ENCODE peak calls at places on chromosome 18, in seven cellular contexts. One of them, this sample, is unnamed.

GRCh38 chr18:10892801-10893595 is 256.4 kb downstream of the PIEZO2 start:
- DNase-seq in pancreas: no peak
- DNase-seq in PC-9: no peak
- DNase-seq in H9: no peak
- DNase-seq in left ventricle myocardium inferior: no peak
- DNase-seq in upper lobe of right lung: no peak
- DNase-seq in tibial nerve: no peak
- DNase-seq in this sample: no peak

GRCh38 chr18:31741096-31741735 is 19.5 kb downstream of the SLC25A52 start:
- DNase-seq in pancreas: no peak
- DNase-seq in PC-9: no peak
- DNase-seq in H9: peak; percentile 41
- DNase-seq in upper lobe of right lung: no peak
- DNase-seq in left ventricle myocardium inferior: no peak
- DNase-seq in tibial nerve: peak; percentile 47
- DNase-seq in this sample: peak; percentile 24

GRCh38 chr18:59502222-59502898 is 143.3 kb upstream of the LMAN1 start:
- DNase-seq in PC-9: no peak
- DNase-seq in H9: no peak
- DNase-seq in upper lobe of right lung: no peak
- DNase-seq in pancreas: no peak
- DNase-seq in tibial nerve: no peak
- DNase-seq in left ventricle myocardium inferior: peak; percentile 30
- DNase-seq in this sample: peak; percentile 89

GRCh38 chr18:53152478-53152877 is 812.5 kb downstream of the DCC start:
- DNase-seq in tibial nerve: no peak
- DNase-seq in upper lobe of right lung: no peak
- DNase-seq in H9: no peak
- DNase-seq in left ventricle myocardium inferior: no peak
- DNase-seq in pancreas: no peak
- DNase-seq in PC-9: no peak
- DNase-seq in this sample: no peak

GRCh38 chr18:24584777-24585176 is 124.3 kb downstream of the HRH4 start:
- DNase-seq in H9: no peak
- DNase-seq in left ventricle myocardium inferior: no peak
- DNase-seq in PC-9: no peak
- DNase-seq in upper lobe of right lung: no peak
- DNase-seq in tibial nerve: no peak
- DNase-seq in pancreas: no peak
- DNase-seq in this sample: no peak

GRCh38 chr18:13366131-13366530 is 147.6 kb downstream of the LDLRAD4 start:
- DNase-seq in H9: no peak
- DNase-seq in left ventricle myocardium inferior: no peak
- DNase-seq in PC-9: no peak
- DNase-seq in pancreas: no peak
- DNase-seq in upper lobe of right lung: no peak
- DNase-seq in tibial nerve: no peak
- DNase-seq in this sample: no peak

GRCh38 chr18:76382265-76382664 is 112.8 kb downstream of the ZNF516 start:
- DNase-seq in pancreas: no peak
- DNase-seq in H9: no peak
- DNase-seq in upper lobe of right lung: no peak
- DNase-seq in PC-9: no peak
- DNase-seq in tibial nerve: no peak
- DNase-seq in left ventricle myocardium inferior: no peak
- DNase-seq in this sample: no peak

GRCh38 chr18:31247574-31248199 is 70.3 kb upstream of the DSG1 start:
- DNase-seq in upper lobe of right lung: no peak
- DNase-seq in PC-9: no peak
- DNase-seq in pancreas: no peak
- DNase-seq in H9: no peak
- DNase-seq in tibial nerve: no peak
- DNase-seq in left ventricle myocardium inferior: no peak
- DNase-seq in this sample: peak; percentile 54

GRCh38 chr18:5057348-5058012 is 139.6 kb downstream of the AKAIN1 start:
- DNase-seq in left ventricle myocardium inferior: peak; percentile 23
- DNase-seq in tibial nerve: peak; percentile 18
- DNase-seq in pancreas: peak; percentile 43
- DNase-seq in H9: peak; percentile 79
- DNase-seq in PC-9: peak; percentile 50
- DNase-seq in upper lobe of right lung: no peak
- DNase-seq in this sample: peak; percentile 9

GRCh38 chr18:63319383-63320040 is at the start of gene BCL2:
- DNase-seq in left ventricle myocardium inferior: peak; percentile 31
- DNase-seq in pancreas: peak; percentile 38
- DNase-seq in tibial nerve: no peak
- DNase-seq in H9: peak; percentile 42
- DNase-seq in PC-9: peak; percentile 16
- DNase-seq in upper lobe of right lung: no peak
- DNase-seq in this sample: no peak

GRCh38 chr18:41761329-41762028 is 193.6 kb upstream of the PIK3C3 start:
- DNase-seq in upper lobe of right lung: no peak
- DNase-seq in PC-9: peak; percentile 1
- DNase-seq in H9: no peak
- DNase-seq in tibial nerve: no peak
- DNase-seq in left ventricle myocardium inferior: no peak
- DNase-seq in pancreas: no peak
- DNase-seq in this sample: peak; percentile 89

GRCh38 chr18:25140144-25140961 is 211.6 kb downstream of the ZNF521 start:
- DNase-seq in PC-9: no peak
- DNase-seq in pancreas: no peak
- DNase-seq in left ventricle myocardium inferior: no peak
- DNase-seq in tibial nerve: no peak
- DNase-seq in upper lobe of right lung: no peak
- DNase-seq in H9: no peak
- DNase-seq in this sample: no peak

GRCh38 chr18:75204978-75205759 is 3.8 kb downstream of the PTGR3 start:
- DNase-seq in upper lobe of right lung: no peak
- DNase-seq in H9: no peak
- DNase-seq in PC-9: no peak
- DNase-seq in tibial nerve: no peak
- DNase-seq in left ventricle myocardium inferior: no peak
- DNase-seq in pancreas: no peak
- DNase-seq in this sample: no peak

GRCh38 chr18:10234912-10235439 is 219.5 kb upstream of the APCDD1 start:
- DNase-seq in tibial nerve: no peak
- DNase-seq in PC-9: no peak
- DNase-seq in pancreas: no peak
- DNase-seq in left ventricle myocardium inferior: no peak
- DNase-seq in H9: no peak
- DNase-seq in upper lobe of right lung: no peak
- DNase-seq in this sample: peak; percentile 89

GRCh38 chr18:59715966-59716369 is 18.7 kb upstream of the CCBE1 start:
- DNase-seq in H9: no peak
- DNase-seq in tibial nerve: no peak
- DNase-seq in upper lobe of right lung: no peak
- DNase-seq in PC-9: peak; percentile 31
- DNase-seq in pancreas: no peak
- DNase-seq in left ventricle myocardium inferior: no peak
- DNase-seq in this sample: peak; percentile 95

GRCh38 chr18:77009675-77010074 is 122.9 kb downstream of the MBP start:
- DNase-seq in left ventricle myocardium inferior: no peak
- DNase-seq in upper lobe of right lung: no peak
- DNase-seq in H9: no peak
- DNase-seq in PC-9: no peak
- DNase-seq in pancreas: no peak
- DNase-seq in tibial nerve: no peak
- DNase-seq in this sample: no peak

GRCh38 chr18:42078711-42079110 is 123.7 kb downstream of the PIK3C3 start:
- DNase-seq in H9: no peak
- DNase-seq in upper lobe of right lung: no peak
- DNase-seq in PC-9: no peak
- DNase-seq in left ventricle myocardium inferior: no peak
- DNase-seq in pancreas: no peak
- DNase-seq in tibial nerve: no peak
- DNase-seq in this sample: no peak

GRCh38 chr18:59961086-59961485 is 61.3 kb downstream of the PMAIP1 start:
- DNase-seq in PC-9: no peak
- DNase-seq in left ventricle myocardium inferior: no peak
- DNase-seq in upper lobe of right lung: no peak
- DNase-seq in H9: no peak
- DNase-seq in tibial nerve: no peak
- DNase-seq in pancreas: peak; percentile 23
- DNase-seq in this sample: peak; percentile 72

GRCh38 chr18:34880882-34881852 is 160.0 kb upstream of the MAPRE2 start:
- DNase-seq in upper lobe of right lung: no peak
- DNase-seq in tibial nerve: no peak
- DNase-seq in H9: no peak
- DNase-seq in PC-9: no peak
- DNase-seq in pancreas: no peak
- DNase-seq in left ventricle myocardium inferior: no peak
- DNase-seq in this sample: no peak
- TF ChIP-seq CTCF in upper lobe of right lung: no peak
- TF ChIP-seq CTCF in tibial nerve: no peak
- TF ChIP-seq CTCF in H9: no peak
- TF ChIP-seq CTCF in PC-9: peak; percentile 35
- TF ChIP-seq CTCF in pancreas: no peak
- TF ChIP-seq CTCF in left ventricle myocardium inferior: peak; percentile 37
- TF ChIP-seq CTCF in this sample: peak; percentile 43

GRCh38 chr18:49321800-49322461 is 138.5 kb downstream of the DYM start:
- DNase-seq in pancreas: no peak
- DNase-seq in PC-9: no peak
- DNase-seq in upper lobe of right lung: no peak
- DNase-seq in tibial nerve: no peak
- DNase-seq in left ventricle myocardium inferior: no peak
- DNase-seq in H9: no peak
- DNase-seq in this sample: peak; percentile 20
- H3K27ac ChIP-seq in pancreas: no peak overlapping the region
- H3K27ac ChIP-seq in PC-9: peak overlapping the region; percentile 55
- H3K27ac ChIP-seq in upper lobe of right lung: no peak overlapping the region
- H3K27ac ChIP-seq in tibial nerve: no peak overlapping the region
- H3K27ac ChIP-seq in left ventricle myocardium inferior: no peak overlapping the region
- H3K27ac ChIP-seq in H9: no peak overlapping the region
- H3K27ac ChIP-seq in this sample: peak overlapping the region; percentile 28

GRCh38 chr18:45063246-45064038 is 382.8 kb downstream of the SETBP1 start:
- DNase-seq in tibial nerve: no peak
- DNase-seq in upper lobe of right lung: no peak
- DNase-seq in PC-9: no peak
- DNase-seq in left ventricle myocardium inferior: no peak
- DNase-seq in pancreas: no peak
- DNase-seq in H9: peak; percentile 62
- DNase-seq in this sample: no peak
- H3K4me1 ChIP-seq in tibial nerve: no peaks in the 10 kb centered on the region
- H3K4me1 ChIP-seq in upper lobe of right lung: no peaks in the 10 kb centered on the region
- H3K4me1 ChIP-seq in PC-9: peaks cover 7% of the 10 kb centered on the region
- H3K4me1 ChIP-seq in left ventricle myocardium inferior: peaks cover 36% of the 10 kb centered on the region
- H3K4me1 ChIP-seq in pancreas: no peaks in the 10 kb centered on the region
- H3K4me1 ChIP-seq in H9: no peaks in the 10 kb centered on the region
- H3K4me1 ChIP-seq in this sample: peaks cover 13% of the 10 kb centered on the region

DNA sequence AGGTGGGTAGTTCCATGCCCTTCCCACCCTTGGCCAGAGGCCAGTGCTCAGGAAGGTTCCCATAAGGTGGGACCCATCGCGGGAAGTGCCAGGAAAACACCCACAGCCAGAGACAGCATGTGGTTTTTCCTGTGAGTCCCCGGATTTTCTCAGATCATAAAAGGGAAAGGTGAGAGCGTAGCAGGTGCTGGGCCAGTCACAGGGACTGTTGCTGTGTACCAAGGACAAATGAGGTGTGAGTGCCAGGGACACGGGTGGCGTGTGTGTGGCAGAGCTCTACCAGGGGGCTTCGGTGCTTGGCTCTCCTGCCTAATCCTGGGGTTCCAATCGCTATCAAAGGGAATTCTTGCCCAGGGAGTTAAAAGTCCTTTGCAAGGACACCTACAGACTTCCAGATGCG is 159.6 kb upstream of the SMAD2 start:
- DNase-seq in tibial nerve: no peak
- DNase-seq in upper lobe of right lung: no peak
- DNase-seq in pancreas: no peak
- DNase-seq in left ventricle myocardium inferior: no peak
- DNase-seq in PC-9: no peak
- DNase-seq in H9: no peak
- DNase-seq in this sample: no peak
- TF ChIP-seq CTCF in tibial nerve: no peak
- TF ChIP-seq CTCF in upper lobe of right lung: no peak
- TF ChIP-seq CTCF in pancreas: no peak
- TF ChIP-seq CTCF in left ventricle myocardium inferior: no peak
- TF ChIP-seq CTCF in PC-9: no peak
- TF ChIP-seq CTCF in H9: no peak
- TF ChIP-seq CTCF in this sample: no peak

GRCh38 chr18:49016648-49017539 is 66.1 kb upstream of the SMAD7 start:
- DNase-seq in upper lobe of right lung: peak; percentile 70
- DNase-seq in tibial nerve: no peak
- DNase-seq in PC-9: peak; percentile 81
- DNase-seq in H9: peak; percentile 76
- DNase-seq in pancreas: peak; percentile 39
- DNase-seq in left ventricle myocardium inferior: no peak
- DNase-seq in this sample: peak; percentile 73

GRCh38 chr18:49017813-49018552 is 67.2 kb upstream of the SMAD7 start:
- DNase-seq in H9: no peak
- DNase-seq in tibial nerve: no peak
- DNase-seq in PC-9: no peak
- DNase-seq in left ventricle myocardium inferior: no peak
- DNase-seq in pancreas: peak; percentile 11
- DNase-seq in upper lobe of right lung: peak; percentile 50
- DNase-seq in this sample: no peak

GRCh38 chr18:49015886-49016647 is 65.3 kb upstream of the SMAD7 start:
- DNase-seq in pancreas: peak; percentile 7
- DNase-seq in H9: no peak
- DNase-seq in PC-9: no peak
- DNase-seq in tibial nerve: no peak
- DNase-seq in upper lobe of right lung: peak; percentile 62
- DNase-seq in left ventricle myocardium inferior: no peak
- DNase-seq in this sample: no peak

GRCh38 chr18:49013961-49014604 is 63.3 kb upstream of the SMAD7 start:
- DNase-seq in H9: peak; percentile 27
- DNase-seq in upper lobe of right lung: peak; percentile 32
- DNase-seq in PC-9: no peak
- DNase-seq in tibial nerve: peak; percentile 6
- DNase-seq in pancreas: peak; percentile 6
- DNase-seq in left ventricle myocardium inferior: no peak
- DNase-seq in this sample: no peak

GRCh38 chr18:49014605-49015267 is 64.0 kb upstream of the SMAD7 start:
- DNase-seq in PC-9: no peak
- DNase-seq in pancreas: no peak
- DNase-seq in H9: no peak
- DNase-seq in left ventricle myocardium inferior: no peak
- DNase-seq in upper lobe of right lung: no peak
- DNase-seq in tibial nerve: no peak
- DNase-seq in this sample: no peak
- H3K27ac ChIP-seq in PC-9: no peak overlapping the region
- H3K27ac ChIP-seq in pancreas: no peak overlapping the region
- H3K27ac ChIP-seq in H9: no peak overlapping the region
- H3K27ac ChIP-seq in left ventricle myocardium inferior: no peak overlapping the region
- H3K27ac ChIP-seq in upper lobe of right lung: no peak overlapping the region
- H3K27ac ChIP-seq in tibial nerve: no peak overlapping the region
- H3K27ac ChIP-seq in this sample: no peak overlapping the region

DNA sequence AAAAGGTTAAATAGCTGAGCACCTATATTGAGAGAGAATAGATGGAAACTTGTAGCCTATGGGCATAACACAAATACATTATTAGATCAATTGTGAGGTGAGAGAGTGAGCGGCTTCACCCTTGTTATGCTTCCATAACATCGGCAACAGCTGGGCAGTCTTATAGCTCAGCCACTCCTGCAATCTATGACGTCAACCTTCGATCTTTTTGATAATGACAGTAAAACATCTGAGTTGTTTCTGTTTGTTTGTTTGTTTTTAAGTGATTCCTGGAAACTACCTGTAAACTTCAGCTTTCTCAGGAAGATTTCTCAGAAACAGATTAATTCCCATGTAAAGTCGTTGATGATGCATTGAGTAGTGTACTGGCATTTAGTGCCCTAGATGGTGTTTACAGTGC is 90.0 kb downstream of the DSEL start:
- DNase-seq in tibial nerve: no peak
- DNase-seq in PC-9: no peak
- DNase-seq in upper lobe of right lung: no peak
- DNase-seq in H9: no peak
- DNase-seq in pancreas: no peak
- DNase-seq in left ventricle myocardium inferior: no peak
- DNase-seq in this sample: no peak
- H3K4me1 ChIP-seq in tibial nerve: no peaks in the 10 kb centered on the region
- H3K4me1 ChIP-seq in PC-9: peaks cover 6% of the 10 kb centered on the region
- H3K4me1 ChIP-seq in upper lobe of right lung: no peaks in the 10 kb centered on the region
- H3K4me1 ChIP-seq in H9: no peaks in the 10 kb centered on the region
- H3K4me1 ChIP-seq in pancreas: no peaks in the 10 kb centered on the region
- H3K4me1 ChIP-seq in left ventricle myocardium inferior: no peaks in the 10 kb centered on the region
- H3K4me1 ChIP-seq in this sample: no peaks in the 10 kb centered on the region